ENCODE peak calls at places on chromosomes 11 and 22, in nine cellular contexts. I is body of pancreas; X is HCT116; Q is lower leg skin; W is HCEC 1CT; J is activated CD4-positive, alpha-beta T cell treated with anti-CD3 and anti-CD28 coated beads, Interleukin-2, amount 50 U/mL, for 48 hours; P is DMS53; R is left colon; A is aorta. E is an unnamed sample.

GRCh38 chr22:48742556-48743343 is 1084.9 kb downstream of the BRD1 start:
- DNase-seq in J (no peak), W (no peak), Q (no peak), A (peak), I (no peak), R (no peak), X (no peak), P (no peak), E (peak)

GRCh38 chr11:117221775-117222517 is 9.9 kb downstream of the PCSK7 start:
- DNase-seq in J (no peak), Q (no peak), A (peak), W (peak), R (peak), P (peak), X (no peak), I (peak), E (no peak)

GRCh38 chr11:108697872-108698473 is 33.1 kb downstream of the DDX10 start:
- DNase-seq in I (peak), X (peak), P (peak), R (no peak), J (peak), W (peak), Q (peak), A (no peak), E (peak)

GRCh38 chr22:33854724-33855123 is 65.6 kb downstream of the LARGE1 start:
- DNase-seq in R (no peak), P (no peak), W (no peak), Q (no peak), J (no peak), X (no peak), A (no peak), I (no peak), E (no peak)

GRCh38 chr22:17786435-17787158 is 12.3 kb upstream of the BID start:
- DNase-seq in A (no peak), J (no peak), P (peak), W (no peak), X (no peak), R (peak), Q (peak), I (peak), E (no peak)

GRCh38 chr22:38036392-38037062 is 20.7 kb upstream of the PICK1 start:
- DNase-seq in X (no peak), W (no peak), Q (no peak), R (no peak), A (no peak), P (no peak), I (no peak), J (no peak), E (no peak)

GRCh38 chr11:73995247-73995646 is 12.6 kb upstream of the UCP2 start:
- DNase-seq in X (no peak), Q (no peak), W (no peak), R (no peak), J (no peak), P (peak), I (no peak), A (no peak), E (no peak)

GRCh38 chr11:119320593-119321524 is 3.9 kb upstream of the MCAM start:
- DNase-seq in I (peak), A (peak), P (peak), Q (no peak), W (peak), X (no peak), R (no peak), J (peak), E (peak)

GRCh38 chr11:120527111-120527748 is 15.7 kb downstream of the GRIK4 start:
- DNase-seq in W (no peak), I (no peak), X (no peak), P (no peak), R (no peak), J (no peak), A (peak), Q (no peak), E (no peak)

GRCh38 chr11:33742249-33742851 is 6.1 kb upstream of the CD59 start:
- DNase-seq in P (peak), X (no peak), J (no peak), Q (no peak), W (peak), A (no peak), I (no peak), R (no peak), E (no peak)

GRCh38 chr11:125270711-125271110 is 106.2 kb downstream of the PKNOX2 start:
- DNase-seq in X (no peak), R (no peak), I (no peak), Q (no peak), J (no peak), W (peak), P (no peak), A (no peak), E (no peak)

GRCh38 chr11:118621071-118621815 is 13.8 kb downstream of the PHLDB1 start:
- DNase-seq in J (peak), Q (peak), I (peak), W (peak), X (peak), P (peak), A (peak), R (peak), E (peak)

GRCh38 chr11:69497221-69497787 is 15.8 kb downstream of the LINC01488 start:
- DNase-seq in A (peak), P (no peak), I (peak), Q (peak), J (no peak), X (peak), W (peak), R (peak), E (peak)

GRCh38 chr11:20397281-20397680 is 9.8 kb downstream of the PRMT3 start:
- DNase-seq in R (no peak), W (peak), X (peak), P (peak), J (no peak), A (no peak), Q (no peak), I (peak), E (no peak)

GRCh38 chr22:42207918-42208317 is 62.5 kb downstream of the TCF20 start:
- DNase-seq in I (no peak), P (no peak), J (no peak), X (no peak), A (no peak), Q (no peak), W (no peak), R (no peak), E (no peak)

GRCh38 chr11:99325807-99326206 is 305.1 kb downstream of the CNTN5 start:
- DNase-seq in R (no peak), Q (no peak), A (no peak), X (no peak), P (no peak), I (no peak), W (peak), J (no peak), E (no peak)

GRCh38 chr11:126282742-126283591 is at the start of gene TIRAP:
- DNase-seq in P (peak), A (peak), I (peak), R (peak), W (peak), Q (peak), J (peak), X (no peak), E (peak)

GRCh38 chr11:15884131-15884530 is 472.2 kb downstream of the SOX6 start:
- DNase-seq in X (no peak), P (no peak), W (no peak), I (no peak), J (no peak), Q (no peak), A (no peak), R (no peak), E (no peak)

GRCh38 chr11:10654211-10655150 is 39.1 kb downstream of the IRAG1 start:
- DNase-seq in W (peak), X (peak), P (peak), R (peak), A (no peak), I (peak), Q (no peak), J (peak), E (peak)

GRCh38 chr22:25386538-25386884 is 167.1 kb downstream of the CRYBB2 start:
- DNase-seq in W (no peak), R (no peak), J (no peak), P (no peak), X (no peak), I (no peak), Q (no peak), A (no peak), E (no peak)

GRCh38 chr11:118923721-118924587 is 1.8 kb downstream of the BCL9L start:
- DNase-seq in W (no peak), R (peak), A (no peak), X (no peak), J (no peak), I (no peak), P (no peak), Q (peak), E (no peak)

GRCh38 chr22:43110444-43110926 is at the start of gene BIK:
- DNase-seq in P (peak), X (no peak), I (peak), J (peak), W (peak), Q (no peak), R (peak), A (no peak), E (peak)

GRCh38 chr11:74646964-74647363 is 54.6 kb downstream of the POLD3 start:
- DNase-seq in A (no peak), J (no peak), X (no peak), W (no peak), R (no peak), I (no peak), P (no peak), Q (no peak), E (no peak)

GRCh38 chr11:67022961-67023956 is at the start of gene SYT12:
- DNase-seq in X (no peak), P (peak), A (no peak), W (no peak), J (peak), R (no peak), I (peak), Q (no peak), E (peak)

GRCh38 chr11:31641477-31642062 is 132.0 kb downstream of the ELP4 start:
- DNase-seq in W (peak), A (no peak), P (peak), J (no peak), I (peak), X (peak), Q (no peak), R (no peak), E (peak)

GRCh38 chr11:57763568-57763967 is 2.0 kb downstream of the CTNND1 start:
- DNase-seq in I (no peak), R (no peak), W (peak), Q (no peak), P (peak), X (no peak), A (no peak), J (no peak), E (no peak)

GRCh38 chr11:67027943-67028542 is 5.1 kb downstream of the SYT12 start:
- DNase-seq in P (no peak), Q (no peak), W (no peak), I (no peak), A (no peak), J (no peak), R (no peak), X (no peak), E (no peak)

GRCh38 chr11:28760676-28761390 is 652.6 kb downstream of the METTL15 start:
- DNase-seq in J (no peak), A (no peak), X (no peak), P (peak), I (no peak), W (no peak), R (no peak), Q (no peak), E (no peak)

GRCh38 chr11:30377347-30377746 is 54.4 kb downstream of the ARL14EP start:
- DNase-seq in X (no peak), A (no peak), J (no peak), P (no peak), I (no peak), Q (no peak), R (no peak), W (no peak), E (no peak)

GRCh38 chr11:12149672-12150225 is 39.4 kb downstream of the MICAL2 start:
- DNase-seq in R (peak), I (no peak), A (no peak), X (no peak), J (peak), P (no peak), Q (no peak), W (no peak), E (no peak)

GRCh38 chr22:20671409-20672081 is 102.4 kb upstream of the SERPIND1 start:
- DNase-seq in A (no peak), J (no peak), W (no peak), X (no peak), P (no peak), Q (no peak), I (no peak), R (no peak), E (no peak)

GRCh38 chr11:39365809-39366436 is 2093.5 kb downstream of the LRRC4C start:
- DNase-seq in W (no peak), Q (no peak), P (peak), A (no peak), J (no peak), R (no peak), I (no peak), X (no peak), E (no peak)

GRCh38 chr11:111259871-111260270 is 14.3 kb downstream of the POU2AF2 start:
- DNase-seq in I (no peak), Q (no peak), X (no peak), P (no peak), J (no peak), W (peak), R (no peak), A (no peak), E (no peak)

GRCh38 chr22:19488884-19489843 is 9.4 kb downstream of the CDC45 start:
- DNase-seq in X (no peak), A (no peak), I (peak), P (peak), W (peak), R (no peak), Q (no peak), J (no peak), E (no peak)

GRCh38 chr11:48088682-48089050 is 108.3 kb downstream of the PTPRJ start:
- DNase-seq in J (no peak), Q (no peak), A (no peak), I (no peak), R (no peak), P (no peak), X (no peak), W (no peak), E (no peak)

GRCh38 chr11:83656931-83657330 is 370.8 kb upstream of the CCDC90B start:
- DNase-seq in A (no peak), R (no peak), J (no peak), I (no peak), Q (no peak), P (no peak), X (no peak), W (no peak), E (no peak)

GRCh38 chr22:27534720-27535125 is 266.8 kb downstream of the MN1 start:
- DNase-seq in Q (no peak), X (no peak), J (no peak), I (no peak), R (no peak), W (peak), A (no peak), P (no peak), E (no peak)

GRCh38 chr11:12135185-12135584 is 24.8 kb downstream of the MICAL2 start:
- DNase-seq in W (no peak), J (no peak), I (no peak), X (no peak), A (no peak), Q (no peak), P (no peak), R (no peak), E (no peak)

GRCh38 chr22:41028841-41029240 is 63.6 kb upstream of the EP300 start:
- DNase-seq in R (no peak), P (peak), W (peak), J (no peak), X (no peak), I (no peak), Q (no peak), A (no peak), E (no peak)

E was measured in head of caudate nucleus.